ENCODE peak calls at places on chromosome 9, in ten cellular contexts. U is CD4-positive, CD25-positive, alpha-beta regulatory T cell; S is COR-L47; O is upper lobe of right lung; M is stimulated activated CD4-positive, alpha-beta T cell treated with anti-CD3 and anti-CD28 coated beads, TNF-alpha, amount 100 ng/mL, for 4 hours; C is activated CD8-positive, alpha-beta memory T cell treated with anti-CD3 and anti-CD28 coated beads for 1 hour; P is esophagus muscularis mucosa; Z is upper lobe of left lung; B is NCI-H446 treated with DMSO at 0.1 percent for 48 hours; J is Kasumi-1. R is an unnamed sample.
A peak's percentile ranks its signal among the peaks of the same experiment; 100 is the strongest.

GRCh38 chr9:16727452-16728127 is 142.9 kb downstream of the BNC2 start:
- DNase-seq in U (no peak), S (no peak), O (no peak), M (no peak), C (no peak), P (no peak), Z (no peak), B (peak; percentile 57), J (no peak), R (peak; percentile 58)

GRCh38 chr9:108816037-108816436 is 39.7 kb downstream of the ACTL7B start:
- DNase-seq in U (no peak), S (no peak), O (peak; percentile 81), M (no peak), C (no peak), P (peak; percentile 86), Z (peak; percentile 85), B (no peak), J (peak; percentile 76), R (no peak)

GRCh38 chr9:69976165-69976564 is 67.5 kb upstream of the MAMDC2 start:
- DNase-seq in U (no peak), S (no peak), O (no peak), M (no peak), C (no peak), P (no peak), Z (no peak), B (no peak), J (no peak), R (peak; percentile 81)

GRCh38 chr9:6896562-6896961 is 138.8 kb downstream of the KDM4C start:
- DNase-seq in U (no peak), S (no peak), O (no peak), M (no peak), C (no peak), P (no peak), Z (no peak), B (no peak), J (no peak), R (peak; percentile 52)

GRCh38 chr9:99713838-99714306 is 107.8 kb upstream of the NR4A3 start:
- DNase-seq in U (no peak), S (no peak), O (no peak), M (no peak), C (no peak), P (no peak), Z (no peak), B (no peak), J (no peak), R (no peak)

GRCh38 chr9:102355982-102356381 is 617.5 kb upstream of the GRIN3A start:
- DNase-seq in U (no peak), S (no peak), O (no peak), M (no peak), C (no peak), P (no peak), Z (no peak), B (no peak), J (no peak), R (no peak)

GRCh38 chr9:124934290-124934689 is 6.6 kb downstream of the GOLGA1 start:
- DNase-seq in U (no peak), S (no peak), O (no peak), M (no peak), C (no peak), P (no peak), Z (no peak), B (no peak), J (peak; percentile 30), R (peak; percentile 51)

GRCh38 chr9:128454991-128455390 is 815 bp upstream of the ODF2 start:
- DNase-seq in U (no peak), S (no peak), O (no peak), M (no peak), C (no peak), P (no peak), Z (no peak), B (no peak), J (no peak), R (no peak)

GRCh38 chr9:109319631-109320233 is 1.1 kb downstream of the EPB41L4B start:
- DNase-seq in U (no peak), S (peak; percentile 9), O (peak; percentile 71), M (no peak), C (no peak), P (no peak), Z (peak; percentile 68), B (no peak), J (no peak), R (no peak)

GRCh38 chr9:120761011-120761410 is 32.2 kb downstream of the FBXW2 start:
- DNase-seq in U (no peak), S (no peak), O (no peak), M (no peak), C (no peak), P (no peak), Z (no peak), B (no peak), J (no peak), R (no peak)

GRCh38 chr9:91427873-91428272 is 4.2 kb upstream of the NFIL3 start:
- DNase-seq in U (no peak), S (no peak), O (no peak), M (no peak), C (no peak), P (no peak), Z (no peak), B (no peak), J (no peak), R (peak; percentile 80)

GRCh38 chr9:121735065-121735791 is 83.8 kb downstream of the DAB2IP start:
- DNase-seq in U (no peak), S (no peak), O (no peak), M (no peak), C (no peak), P (no peak), Z (no peak), B (peak; percentile 32), J (peak; percentile 34), R (peak; percentile 53)

GRCh38 chr9:21579209-21579608 is 97.1 kb upstream of the IFNE start:
- DNase-seq in U (no peak), S (no peak), O (no peak), M (no peak), C (no peak), P (no peak), Z (no peak), B (no peak), J (no peak), R (peak; percentile 68)

GRCh38 chr9:93891050-93891449 is 64.1 kb downstream of the BARX1 start:
- DNase-seq in U (no peak), S (no peak), O (no peak), M (no peak), C (no peak), P (peak; percentile 86), Z (no peak), B (no peak), J (no peak), R (no peak)

GRCh38 chr9:88915916-88916315 is 75.4 kb upstream of the S1PR3 start:
- DNase-seq in U (no peak), S (no peak), O (no peak), M (no peak), C (no peak), P (no peak), Z (no peak), B (no peak), J (no peak), R (no peak)

GRCh38 chr9:85404911-85405580 is 336.7 kb downstream of the AGTPBP1 start:
- DNase-seq in U (no peak), S (no peak), O (no peak), M (no peak), C (no peak), P (no peak), Z (no peak), B (no peak), J (no peak), R (no peak)

GRCh38 chr9:88605500-88606172 is 70.7 kb downstream of the NXNL2 start:
- DNase-seq in U (no peak), S (no peak), O (no peak), M (no peak), C (no peak), P (no peak), Z (no peak), B (no peak), J (no peak), R (peak; percentile 61)

GRCh38 chr9:92727716-92728700 is 36.6 kb downstream of the BICD2 start:
- DNase-seq in U (no peak), S (no peak), O (peak; percentile 21), M (no peak), C (no peak), P (no peak), Z (no peak), B (no peak), J (no peak), R (no peak)

GRCh38 chr9:121499427-121500164 is at the start of gene GGTA1:
- DNase-seq in U (no peak), S (peak; percentile 75), O (peak; percentile 86), M (no peak), C (no peak), P (no peak), Z (peak; percentile 94), B (no peak), J (peak; percentile 70), R (peak; percentile 35)

GRCh38 chr9:99012957-99013512 is 69.3 kb downstream of the COL15A1 start:
- DNase-seq in U (no peak), S (no peak), O (no peak), M (no peak), C (no peak), P (no peak), Z (no peak), B (no peak), J (no peak), R (no peak)

GRCh38 chr9:70587143-70587710 is 172.8 kb upstream of the KLF9 start:
- DNase-seq in U (no peak), S (no peak), O (no peak), M (no peak), C (no peak), P (no peak), Z (no peak), B (no peak), J (no peak), R (peak; percentile 86)

GRCh38 chr9:130183133-130183762 is 11.0 kb downstream of the NCS1 start:
- DNase-seq in U (no peak), S (no peak), O (no peak), M (no peak), C (no peak), P (no peak), Z (no peak), B (no peak), J (no peak), R (peak; percentile 74)

GRCh38 chr9:78669591-78669990 is 372.7 kb downstream of the PSAT1 start:
- DNase-seq in U (no peak), S (no peak), O (no peak), M (no peak), C (no peak), P (no peak), Z (no peak), B (no peak), J (no peak), R (no peak)

GRCh38 chr9:69632768-69633167 is 39.4 kb downstream of the APBA1 start:
- DNase-seq in U (no peak), S (no peak), O (no peak), M (no peak), C (no peak), P (no peak), Z (no peak), B (no peak), J (no peak), R (no peak)